ENCODE peak calls at places on chromosome 5, in nine cellular contexts. One of them, this sample, is unnamed.

GRCh38 chr5:26807231-26808199 is 230.9 kb downstream of the CDH9 start:
- DNase-seq in EH: no peak
- DNase-seq in Peyer's patch: no peak
- DNase-seq in KG1: no peak
- DNase-seq in head of caudate nucleus: no peak
- DNase-seq in MV-4-11: no peak
- DNase-seq in K562: no peak
- DNase-seq in AG04450: no peak
- DNase-seq in choroid plexus epithelial cell: no peak
- DNase-seq in this sample: no peak

GRCh38 chr5:56305551-56305950 is 72.4 kb upstream of the ANKRD55 start:
- DNase-seq in EH: peak
- DNase-seq in Peyer's patch: no peak
- DNase-seq in KG1: no peak
- DNase-seq in head of caudate nucleus: no peak
- DNase-seq in MV-4-11: no peak
- DNase-seq in K562: no peak
- DNase-seq in AG04450: no peak
- DNase-seq in choroid plexus epithelial cell: no peak
- DNase-seq in this sample: no peak

GRCh38 chr5:24714757-24715156 is 70.0 kb upstream of the CDH10 start:
- DNase-seq in EH: no peak
- DNase-seq in Peyer's patch: no peak
- DNase-seq in KG1: no peak
- DNase-seq in head of caudate nucleus: no peak
- DNase-seq in MV-4-11: no peak
- DNase-seq in K562: no peak
- DNase-seq in AG04450: no peak
- DNase-seq in choroid plexus epithelial cell: no peak
- DNase-seq in this sample: no peak

GRCh38 chr5:95963650-95964410 is 2.2 kb upstream of the ELL2 start:
- DNase-seq in EH: no peak
- DNase-seq in Peyer's patch: no peak
- DNase-seq in KG1: no peak
- DNase-seq in head of caudate nucleus: no peak
- DNase-seq in MV-4-11: no peak
- DNase-seq in K562: peak
- DNase-seq in AG04450: no peak
- DNase-seq in choroid plexus epithelial cell: peak
- DNase-seq in this sample: no peak

GRCh38 chr5:82347213-82347947 is 69.2 kb upstream of the RPS23 start:
- DNase-seq in EH: peak
- DNase-seq in Peyer's patch: no peak
- DNase-seq in KG1: no peak
- DNase-seq in head of caudate nucleus: peak
- DNase-seq in MV-4-11: peak
- DNase-seq in K562: no peak
- DNase-seq in AG04450: peak
- DNase-seq in choroid plexus epithelial cell: peak
- DNase-seq in this sample: peak

GRCh38 chr5:110248921-110249320 is 477.6 kb downstream of the TMEM232 start:
- DNase-seq in EH: no peak
- DNase-seq in Peyer's patch: no peak
- DNase-seq in KG1: no peak
- DNase-seq in head of caudate nucleus: no peak
- DNase-seq in MV-4-11: no peak
- DNase-seq in K562: no peak
- DNase-seq in AG04450: no peak
- DNase-seq in choroid plexus epithelial cell: no peak
- DNase-seq in this sample: no peak

GRCh38 chr5:53246042-53246836 is 136.7 kb upstream of the MOCS2 start:
- DNase-seq in EH: peak
- DNase-seq in Peyer's patch: no peak
- DNase-seq in KG1: no peak
- DNase-seq in head of caudate nucleus: no peak
- DNase-seq in MV-4-11: peak
- DNase-seq in K562: peak
- DNase-seq in AG04450: peak
- DNase-seq in choroid plexus epithelial cell: peak
- DNase-seq in this sample: peak

GRCh38 chr5:125134216-125135081 is 388.0 kb upstream of the ZNF608 start:
- DNase-seq in EH: peak
- DNase-seq in Peyer's patch: no peak
- DNase-seq in KG1: no peak
- DNase-seq in head of caudate nucleus: no peak
- DNase-seq in MV-4-11: no peak
- DNase-seq in K562: no peak
- DNase-seq in AG04450: no peak
- DNase-seq in choroid plexus epithelial cell: peak
- DNase-seq in this sample: peak

GRCh38 chr5:41009228-41009627 is 61.9 kb downstream of the MROH2B start:
- DNase-seq in EH: peak
- DNase-seq in Peyer's patch: no peak
- DNase-seq in KG1: no peak
- DNase-seq in head of caudate nucleus: no peak
- DNase-seq in MV-4-11: no peak
- DNase-seq in K562: no peak
- DNase-seq in AG04450: no peak
- DNase-seq in choroid plexus epithelial cell: no peak
- DNase-seq in this sample: peak

GRCh38 chr5:95760291-95761191 is 29.4 kb downstream of the RHOBTB3 start:
- DNase-seq in EH: peak
- DNase-seq in Peyer's patch: no peak
- DNase-seq in KG1: no peak
- DNase-seq in head of caudate nucleus: no peak
- DNase-seq in MV-4-11: peak
- DNase-seq in K562: no peak
- DNase-seq in AG04450: peak
- DNase-seq in choroid plexus epithelial cell: peak
- DNase-seq in this sample: peak

GRCh38 chr5:93677344-93678021 is 63.9 kb downstream of the POU5F2 start:
- DNase-seq in EH: peak
- DNase-seq in Peyer's patch: no peak
- DNase-seq in KG1: no peak
- DNase-seq in head of caudate nucleus: no peak
- DNase-seq in MV-4-11: no peak
- DNase-seq in K562: no peak
- DNase-seq in AG04450: peak
- DNase-seq in choroid plexus epithelial cell: peak
- DNase-seq in this sample: peak

GRCh38 chr5:179800696-179801201 is 5.9 kb downstream of the MGAT4B start:
- DNase-seq in EH: no peak
- DNase-seq in Peyer's patch: no peak
- DNase-seq in KG1: no peak
- DNase-seq in head of caudate nucleus: no peak
- DNase-seq in MV-4-11: peak
- DNase-seq in K562: peak
- DNase-seq in AG04450: no peak
- DNase-seq in choroid plexus epithelial cell: no peak
- DNase-seq in this sample: no peak

GRCh38 chr5:132663771-132664695 is 6.1 kb downstream of the IL13 start:
- DNase-seq in EH: no peak
- DNase-seq in Peyer's patch: no peak
- DNase-seq in KG1: no peak
- DNase-seq in head of caudate nucleus: no peak
- DNase-seq in MV-4-11: no peak
- DNase-seq in K562: peak
- DNase-seq in AG04450: no peak
- DNase-seq in choroid plexus epithelial cell: no peak
- DNase-seq in this sample: peak

GRCh38 chr5:158881076-158881880 is 218.4 kb downstream of the EBF1 start:
- DNase-seq in EH: no peak
- DNase-seq in Peyer's patch: no peak
- DNase-seq in KG1: no peak
- DNase-seq in head of caudate nucleus: no peak
- DNase-seq in MV-4-11: no peak
- DNase-seq in K562: no peak
- DNase-seq in AG04450: no peak
- DNase-seq in choroid plexus epithelial cell: no peak
- DNase-seq in this sample: no peak

GRCh38 chr5:5419291-5420210 is 2.9 kb upstream of the ICE1 start:
- DNase-seq in EH: peak
- DNase-seq in Peyer's patch: no peak
- DNase-seq in KG1: no peak
- DNase-seq in head of caudate nucleus: no peak
- DNase-seq in MV-4-11: peak
- DNase-seq in K562: peak
- DNase-seq in AG04450: peak
- DNase-seq in choroid plexus epithelial cell: peak
- DNase-seq in this sample: peak

GRCh38 chr5:17123010-17123409 is 94.4 kb upstream of the BASP1 start:
- DNase-seq in EH: peak
- DNase-seq in Peyer's patch: no peak
- DNase-seq in KG1: no peak
- DNase-seq in head of caudate nucleus: no peak
- DNase-seq in MV-4-11: no peak
- DNase-seq in K562: no peak
- DNase-seq in AG04450: no peak
- DNase-seq in choroid plexus epithelial cell: peak
- DNase-seq in this sample: no peak

GRCh38 chr5:60143912-60144311 is 250.4 kb upstream of the PDE4D start:
- DNase-seq in EH: no peak
- DNase-seq in Peyer's patch: no peak
- DNase-seq in KG1: no peak
- DNase-seq in head of caudate nucleus: no peak
- DNase-seq in MV-4-11: no peak
- DNase-seq in K562: no peak
- DNase-seq in AG04450: no peak
- DNase-seq in choroid plexus epithelial cell: no peak
- DNase-seq in this sample: no peak

GRCh38 chr5:143142596-143143435 is 260.7 kb downstream of the NR3C1 start:
- DNase-seq in EH: peak
- DNase-seq in Peyer's patch: no peak
- DNase-seq in KG1: no peak
- DNase-seq in head of caudate nucleus: peak
- DNase-seq in MV-4-11: no peak
- DNase-seq in K562: no peak
- DNase-seq in AG04450: no peak
- DNase-seq in choroid plexus epithelial cell: peak
- DNase-seq in this sample: no peak

GRCh38 chr5:103523319-103523718 is 39.3 kb downstream of the NUDT12 start:
- DNase-seq in EH: no peak
- DNase-seq in Peyer's patch: no peak
- DNase-seq in KG1: no peak
- DNase-seq in head of caudate nucleus: no peak
- DNase-seq in MV-4-11: no peak
- DNase-seq in K562: no peak
- DNase-seq in AG04450: no peak
- DNase-seq in choroid plexus epithelial cell: no peak
- DNase-seq in this sample: no peak

GRCh38 chr5:169439362-169439761 is 138.4 kb upstream of the SLIT3 start:
- DNase-seq in EH: no peak
- DNase-seq in Peyer's patch: no peak
- DNase-seq in KG1: no peak
- DNase-seq in head of caudate nucleus: no peak
- DNase-seq in MV-4-11: no peak
- DNase-seq in K562: no peak
- DNase-seq in AG04450: no peak
- DNase-seq in choroid plexus epithelial cell: no peak
- DNase-seq in this sample: no peak

GRCh38 chr5:61168951-61169350 is 6.7 kb upstream of the SMIM15 start:
- DNase-seq in EH: no peak
- DNase-seq in Peyer's patch: no peak
- DNase-seq in KG1: no peak
- DNase-seq in head of caudate nucleus: no peak
- DNase-seq in MV-4-11: no peak
- DNase-seq in K562: no peak
- DNase-seq in AG04450: no peak
- DNase-seq in choroid plexus epithelial cell: no peak
- DNase-seq in this sample: no peak

This sample was measured in hepatic stellate cell.